ENCODE peak calls at places on chromosomes 12 and 14, in five cellular contexts. T, Q, U, C and A are unnamed samples. For H3K4me1, the result is how much of the 10 kb centered on the place peaks cover.

GRCh38 chr12:85865905-85866304 is 8.2 kb upstream of the NTS start:
- DNase-seq in T (no peak), Q (no peak), U (peak), C (no peak), A (no peak)

GRCh38 chr14:88002421-88002820 is 2.5 kb upstream of the GPR65 start:
- DNase-seq in T (no peak), Q (no peak), U (no peak), C (no peak), A (no peak)

GRCh38 chr14:73741386-73741875 is 27.2 kb upstream of the PNMA1 start:
- DNase-seq in T (no peak), Q (no peak), U (peak), C (peak), A (no peak)

GRCh38 chr12:96985515-96986362 is 78.7 kb downstream of the NEDD1 start:
- DNase-seq in T (no peak), Q (no peak), U (peak), C (peak), A (peak)

GRCh38 chr12:6863033-6863432 is 4.3 kb upstream of the TPI1 start:
- DNase-seq in T (no peak), Q (no peak), U (no peak), C (no peak), A (no peak)

GRCh38 chr14:101599234-101599885 is 38.1 kb downstream of the DIO3 start:
- DNase-seq in T (no peak), Q (no peak), U (no peak), C (no peak), A (no peak)

GRCh38 chr14:76773956-76774355 is 12.7 kb downstream of the VASH1 start:
- DNase-seq in T (no peak), Q (peak), U (no peak), C (no peak), A (no peak)

GRCh38 chr12:10982244-10982643 is 4.5 kb downstream of the TAS2R50 start:
- DNase-seq in T (no peak), Q (no peak), U (no peak), C (no peak), A (no peak)

GRCh38 chr12:105798249-105798835 is 340.4 kb downstream of the NUAK1 start:
- DNase-seq in T (no peak), Q (no peak), U (no peak), C (no peak), A (no peak)

GRCh38 chr14:63764103-63764502 is 36.2 kb upstream of the SGPP1 start:
- DNase-seq in T (no peak), Q (no peak), U (no peak), C (no peak), A (no peak)

GRCh38 chr12:68904351-68904982 is 28.5 kb downstream of the CPM start:
- DNase-seq in T (no peak), Q (no peak), U (no peak), C (no peak), A (no peak)

GRCh38 chr12:130958557-130959140 is 4.9 kb downstream of the ADGRD1 start:
- DNase-seq in T (no peak), Q (no peak), U (no peak), C (no peak), A (no peak)

GRCh38 chr14:36618641-36619040 is 36.2 kb upstream of the NKX2-8 start:
- DNase-seq in T (no peak), Q (no peak), U (no peak), C (no peak), A (no peak)

GRCh38 chr12:19972325-19973288 is 395.7 kb upstream of the PDE3A start:
- DNase-seq in T (no peak), Q (no peak), U (no peak), C (no peak), A (no peak)
- H3K4me3 ChIP-seq in T (no peak), Q (no peak), U (no peak), C (no peak), A (no peak)

DNA sequence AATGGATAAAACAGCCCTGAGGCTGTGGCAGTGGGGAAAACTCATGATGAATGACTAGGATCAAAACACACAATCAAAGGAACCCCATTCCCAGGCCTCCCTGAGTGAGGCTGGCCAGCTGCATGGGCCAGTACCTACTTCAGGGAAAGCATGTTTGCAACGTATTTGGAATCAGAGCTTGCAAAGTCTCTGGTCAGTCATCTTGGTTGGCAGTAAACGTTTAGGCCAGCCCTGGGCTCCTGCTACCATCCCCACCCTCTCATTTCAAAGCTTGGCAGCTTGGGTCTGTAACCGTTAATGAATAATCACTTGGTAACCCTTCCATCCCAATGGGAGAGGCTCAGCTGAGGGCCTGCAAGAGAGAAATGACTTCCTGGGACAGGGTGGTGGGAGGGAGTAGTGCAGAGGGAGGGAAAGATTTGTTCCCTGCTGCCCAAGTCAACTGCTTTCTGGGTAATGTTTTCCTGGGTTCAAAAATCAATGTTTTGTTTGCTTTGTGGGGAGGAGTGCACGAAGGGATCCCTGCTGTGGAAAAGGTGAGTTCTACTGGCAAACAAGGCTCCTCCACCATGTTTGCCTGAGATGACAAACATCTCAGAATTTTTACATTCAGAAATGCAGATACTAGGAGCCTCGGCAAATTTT is 2.0 kb upstream of the RNASE8 start:
- DNase-seq in T (no peak), Q (no peak), U (no peak), C (no peak), A (no peak)
- H3K4me1 ChIP-seq in T (under half), Q (under half), U (under half), C (under half), A (under half)

GRCh38 chr14:65551019-65551643 is 138.6 kb downstream of the FUT8 start:
- DNase-seq in T (no peak), Q (no peak), U (no peak), C (no peak), A (no peak)
- H3K27ac ChIP-seq in T (no peak), Q (no peak), U (no peak), C (no peak), A (no peak)

GRCh38 chr12:58916891-58917570 is 3.3 kb downstream of the LRIG3 start:
- DNase-seq in T (no peak), Q (no peak), U (no peak), C (no peak), A (no peak)
- H3K4me3 ChIP-seq in T (peak), Q (peak), U (peak), C (peak), A (no peak)

GRCh38 chr12:122102331-122102730 is 23.8 kb downstream of the MLXIP start:
- DNase-seq in T (no peak), Q (no peak), U (no peak), C (no peak), A (no peak)
- H3K4me1 ChIP-seq in T (under half), Q (under half), U (half or more), C (half or more), A (under half)

DNA sequence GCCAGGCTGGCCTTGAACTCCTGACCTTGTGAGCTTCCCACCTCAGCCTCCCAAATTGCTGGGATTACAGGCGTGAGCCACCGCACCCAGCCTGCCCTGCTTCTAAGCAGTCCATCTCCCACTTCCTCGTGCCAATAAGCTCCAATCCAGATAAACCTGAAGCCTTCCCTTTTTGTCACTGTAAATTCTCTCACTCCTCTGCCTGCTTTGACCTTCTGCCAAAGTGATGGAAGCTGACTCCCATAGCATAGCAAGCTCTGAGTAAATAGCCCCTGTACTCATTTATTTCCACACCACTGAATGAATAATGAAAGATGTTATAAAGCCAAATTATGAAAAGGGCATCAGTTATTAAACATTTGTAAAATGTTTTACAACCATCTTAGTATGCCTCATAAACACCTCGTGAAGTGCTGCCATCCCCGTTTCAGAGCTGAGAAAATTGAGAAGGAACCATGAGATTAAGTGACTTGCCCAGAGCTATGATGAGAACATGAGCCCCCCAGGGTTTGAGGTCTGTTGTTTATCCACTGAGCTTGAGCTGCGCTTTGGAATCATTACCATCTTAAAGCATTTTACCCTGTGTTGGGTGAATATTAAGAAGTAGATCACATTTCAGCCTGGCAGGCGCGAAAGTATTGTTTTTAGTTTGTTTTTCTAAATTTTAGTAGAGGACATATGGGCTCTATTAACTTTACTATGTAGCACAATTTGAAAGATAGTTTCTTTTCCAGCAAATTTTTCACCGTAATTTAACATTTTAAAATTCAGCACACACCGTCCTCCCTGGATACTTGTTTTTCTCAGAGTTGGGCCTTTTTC is 30.3 kb downstream of the MANSC1 start:
- DNase-seq in T (no peak), Q (no peak), U (no peak), C (no peak), A (no peak)
- H3K27ac ChIP-seq in T (no peak), Q (peak), U (peak), C (no peak), A (no peak)